ENCODE peak calls at places on chromosomes 16 and 17, in six cellular contexts. One of them, this sample, is unnamed.

GRCh38 chr17:78935419-78936323 is 10.5 kb upstream of the TIMP2 start:
- DNase-seq in A549: peak; percentile 82
- DNase-seq in endothelial cell of umbilical vein: peak; percentile 59
- DNase-seq in spleen: no peak
- DNase-seq in thyroid gland: no peak
- DNase-seq in heart left ventricle: peak; percentile 80
- DNase-seq in this sample: no peak

GRCh38 chr16:68894714-68895113 is 51.4 kb downstream of the TANGO6 start:
- DNase-seq in heart left ventricle: no peak
- DNase-seq in thyroid gland: no peak
- DNase-seq in endothelial cell of umbilical vein: no peak
- DNase-seq in A549: no peak
- DNase-seq in spleen: no peak
- DNase-seq in this sample: no peak

GRCh38 chr17:4409659-4410058 is 24.1 kb upstream of the SPNS3 start:
- DNase-seq in A549: no peak
- DNase-seq in endothelial cell of umbilical vein: no peak
- DNase-seq in thyroid gland: no peak
- DNase-seq in spleen: no peak
- DNase-seq in heart left ventricle: no peak
- DNase-seq in this sample: no peak

GRCh38 chr17:78411241-78411855 is 32.9 kb downstream of the PGS1 start:
- DNase-seq in spleen: peak; percentile 87
- DNase-seq in endothelial cell of umbilical vein: peak; percentile 67
- DNase-seq in heart left ventricle: no peak
- DNase-seq in A549: no peak
- DNase-seq in thyroid gland: no peak
- DNase-seq in this sample: no peak

GRCh38 chr16:11869657-11870228 is 18.4 kb upstream of the RSL1D1 start:
- DNase-seq in A549: no peak
- DNase-seq in endothelial cell of umbilical vein: no peak
- DNase-seq in heart left ventricle: no peak
- DNase-seq in thyroid gland: no peak
- DNase-seq in spleen: no peak
- DNase-seq in this sample: no peak

GRCh38 chr17:2814499-2815341 is 18.5 kb downstream of the RAP1GAP2 start:
- DNase-seq in spleen: peak; percentile 94
- DNase-seq in A549: no peak
- DNase-seq in endothelial cell of umbilical vein: no peak
- DNase-seq in heart left ventricle: no peak
- DNase-seq in thyroid gland: no peak
- DNase-seq in this sample: no peak

GRCh38 chr17:16986391-16986790 is 14.5 kb upstream of the TNFRSF13B start:
- DNase-seq in heart left ventricle: no peak
- DNase-seq in endothelial cell of umbilical vein: no peak
- DNase-seq in thyroid gland: no peak
- DNase-seq in spleen: no peak
- DNase-seq in A549: no peak
- DNase-seq in this sample: no peak

GRCh38 chr17:21119247-21119944 is 7.4 kb upstream of the DHRS7B start:
- DNase-seq in heart left ventricle: peak; percentile 69
- DNase-seq in A549: peak; percentile 82
- DNase-seq in thyroid gland: peak; percentile 73
- DNase-seq in spleen: peak; percentile 89
- DNase-seq in endothelial cell of umbilical vein: peak; percentile 61
- DNase-seq in this sample: peak; percentile 70

GRCh38 chr16:8627456-8627855 is 6.0 kb downstream of the METTL22 start:
- DNase-seq in thyroid gland: no peak
- DNase-seq in heart left ventricle: no peak
- DNase-seq in endothelial cell of umbilical vein: no peak
- DNase-seq in spleen: no peak
- DNase-seq in A549: no peak
- DNase-seq in this sample: no peak

GRCh38 chr17:47223007-47223406 is 13.9 kb downstream of the MYL4 start:
- DNase-seq in A549: no peak
- DNase-seq in spleen: no peak
- DNase-seq in thyroid gland: no peak
- DNase-seq in heart left ventricle: no peak
- DNase-seq in endothelial cell of umbilical vein: peak; percentile 66
- DNase-seq in this sample: no peak

GRCh38 chr17:41329279-41329925 is 13.9 kb upstream of the KRTAP17-1 start:
- DNase-seq in A549: peak; percentile 78
- DNase-seq in heart left ventricle: no peak
- DNase-seq in spleen: no peak
- DNase-seq in thyroid gland: peak; percentile 35
- DNase-seq in endothelial cell of umbilical vein: peak; percentile 44
- DNase-seq in this sample: peak; percentile 23

GRCh38 chr16:84207869-84208268 is 16.9 kb downstream of the ADAD2 start:
- DNase-seq in endothelial cell of umbilical vein: no peak
- DNase-seq in thyroid gland: no peak
- DNase-seq in A549: no peak
- DNase-seq in spleen: no peak
- DNase-seq in heart left ventricle: no peak
- DNase-seq in this sample: no peak

DNA sequence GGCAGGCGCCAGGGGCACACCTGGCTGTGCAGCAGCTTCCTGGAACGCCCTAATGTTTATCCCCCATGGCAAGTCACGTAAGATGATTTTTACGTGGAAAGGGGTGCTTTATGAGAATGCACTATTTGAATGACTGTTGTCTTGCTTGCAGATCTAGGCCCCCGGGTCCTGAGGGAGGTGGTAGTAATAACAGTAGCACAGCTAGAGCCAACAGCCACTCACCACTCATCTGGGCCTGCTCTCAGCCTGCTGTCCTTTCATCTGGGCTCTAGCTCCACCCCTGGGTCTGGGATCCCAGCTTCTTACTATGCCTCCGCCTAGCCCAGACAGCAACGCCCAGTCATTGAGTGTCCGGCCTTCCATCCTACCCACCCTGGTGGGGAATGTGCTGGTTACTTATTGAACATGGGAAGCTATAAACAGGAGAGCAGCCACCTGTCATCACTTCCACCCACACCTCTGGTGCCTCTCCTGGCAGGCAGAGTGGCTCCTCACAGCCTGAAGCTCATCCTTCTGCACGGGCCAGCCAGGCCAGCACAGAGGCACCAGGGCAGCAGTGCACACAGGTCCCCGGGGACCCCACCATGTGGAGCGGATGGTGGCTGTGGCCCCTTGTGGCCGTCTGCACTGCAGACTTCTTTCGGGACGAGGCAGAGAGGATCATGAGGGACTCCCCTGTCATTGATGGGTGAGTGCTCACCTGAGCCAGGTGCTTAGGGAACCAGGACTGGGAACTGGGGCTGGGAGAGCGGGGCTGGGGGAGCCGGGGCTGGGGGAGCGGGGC is 16.6 kb downstream of the DPEP1 start:
- DNase-seq in spleen: no peak
- DNase-seq in heart left ventricle: no peak
- DNase-seq in endothelial cell of umbilical vein: no peak
- DNase-seq in thyroid gland: no peak
- DNase-seq in A549: no peak
- DNase-seq in this sample: no peak
- TF ChIP-seq POLR2A in spleen: no peak
- TF ChIP-seq POLR2A in heart left ventricle: no peak
- TF ChIP-seq POLR2A in endothelial cell of umbilical vein: no peak
- TF ChIP-seq POLR2A in thyroid gland: no peak
- TF ChIP-seq POLR2A in A549: no peak
- TF ChIP-seq POLR2A in this sample: no peak

DNA sequence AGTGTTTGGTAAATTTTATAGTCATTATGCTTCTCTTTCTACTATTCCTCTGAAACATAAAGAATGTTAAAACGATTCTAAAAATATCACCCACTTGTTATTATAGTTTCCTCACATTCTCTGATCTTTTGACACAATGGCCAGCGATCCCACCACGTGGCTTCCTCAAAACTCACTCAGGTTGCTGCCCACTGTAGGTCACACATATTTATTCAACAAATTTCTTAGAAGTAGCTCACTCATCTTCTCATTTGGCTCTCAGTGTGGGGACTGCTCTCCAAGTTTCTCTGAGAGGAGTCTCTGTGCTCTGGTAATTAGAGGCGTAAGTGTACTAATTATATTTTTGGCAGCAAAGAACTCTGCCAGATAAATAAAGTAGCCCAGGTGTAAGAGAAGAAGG is 465.4 kb downstream of the CDH11 start:
- DNase-seq in thyroid gland: no peak
- DNase-seq in endothelial cell of umbilical vein: no peak
- DNase-seq in heart left ventricle: no peak
- DNase-seq in spleen: no peak
- DNase-seq in A549: no peak
- DNase-seq in this sample: no peak
- TF ChIP-seq POLR2A in thyroid gland: no peak
- TF ChIP-seq POLR2A in endothelial cell of umbilical vein: no peak
- TF ChIP-seq POLR2A in heart left ventricle: no peak
- TF ChIP-seq POLR2A in spleen: no peak
- TF ChIP-seq POLR2A in A549: no peak
- TF ChIP-seq POLR2A in this sample: no peak

GRCh38 chr17:39197380-39198185 is at the start of gene CACNB1:
- DNase-seq in thyroid gland: peak; percentile 73
- DNase-seq in heart left ventricle: peak; percentile 89
- DNase-seq in A549: peak; percentile 78
- DNase-seq in spleen: peak; percentile 90
- DNase-seq in endothelial cell of umbilical vein: peak; percentile 69
- DNase-seq in this sample: peak; percentile 74

GRCh38 chr17:39199673-39199985 is 454 bp upstream of the RPL19 start:
- DNase-seq in thyroid gland: no peak
- DNase-seq in A549: no peak
- DNase-seq in spleen: no peak
- DNase-seq in heart left ventricle: no peak
- DNase-seq in endothelial cell of umbilical vein: no peak
- DNase-seq in this sample: no peak

GRCh38 chr17:39200957-39201510 is 951 bp downstream of the RPL19 start:
- DNase-seq in thyroid gland: no peak
- DNase-seq in A549: no peak
- DNase-seq in heart left ventricle: no peak
- DNase-seq in endothelial cell of umbilical vein: no peak
- DNase-seq in spleen: no peak
- DNase-seq in this sample: no peak

GRCh38 chr17:39198186-39198566 is 707 bp upstream of the CACNB1 start:
- DNase-seq in thyroid gland: no peak
- DNase-seq in heart left ventricle: no peak
- DNase-seq in A549: no peak
- DNase-seq in spleen: no peak
- DNase-seq in endothelial cell of umbilical vein: no peak
- DNase-seq in this sample: no peak

GRCh38 chr17:39199986-39200879 is at the start of gene RPL19:
- DNase-seq in thyroid gland: peak; percentile 92
- DNase-seq in A549: peak; percentile 98
- DNase-seq in endothelial cell of umbilical vein: peak; percentile 92
- DNase-seq in spleen: peak; percentile 95
- DNase-seq in heart left ventricle: peak; percentile 90
- DNase-seq in this sample: peak; percentile 96
- TF ChIP-seq POLR2A in thyroid gland: peak; percentile 78
- TF ChIP-seq POLR2A in A549: peak; percentile 93
- TF ChIP-seq POLR2A in endothelial cell of umbilical vein: peak; percentile 98
- TF ChIP-seq POLR2A in spleen: no peak
- TF ChIP-seq POLR2A in heart left ventricle: no peak
- TF ChIP-seq POLR2A in this sample: peak; percentile 46

GRCh38 chr16:28843766-28844165 is 2.4 kb downstream of the TUFM start:
- DNase-seq in heart left ventricle: no peak
- DNase-seq in A549: no peak
- DNase-seq in thyroid gland: no peak
- DNase-seq in spleen: peak; percentile 71
- DNase-seq in endothelial cell of umbilical vein: no peak
- DNase-seq in this sample: no peak

GRCh38 chr16:28846933-28847273 is 755 bp upstream of the TUFM start:
- DNase-seq in spleen: no peak
- DNase-seq in thyroid gland: no peak
- DNase-seq in endothelial cell of umbilical vein: no peak
- DNase-seq in heart left ventricle: no peak
- DNase-seq in A549: no peak
- DNase-seq in this sample: no peak

GRCh38 chr16:28845173-28846079 is 722 bp downstream of the TUFM start:
- DNase-seq in heart left ventricle: no peak
- DNase-seq in endothelial cell of umbilical vein: peak; percentile 15
- DNase-seq in thyroid gland: no peak
- DNase-seq in A549: peak; percentile 50
- DNase-seq in spleen: no peak
- DNase-seq in this sample: peak; percentile 22

GRCh38 chr16:28844226-28844885 is 1.8 kb downstream of the TUFM start:
- DNase-seq in A549: no peak
- DNase-seq in thyroid gland: no peak
- DNase-seq in spleen: peak; percentile 63
- DNase-seq in endothelial cell of umbilical vein: no peak
- DNase-seq in heart left ventricle: no peak
- DNase-seq in this sample: no peak

GRCh38 chr16:28846080-28846932 is at the start of gene TUFM:
- DNase-seq in thyroid gland: peak; percentile 99
- DNase-seq in heart left ventricle: peak; percentile 99
- DNase-seq in endothelial cell of umbilical vein: peak; percentile 99
- DNase-seq in spleen: peak; percentile 100
- DNase-seq in A549: peak; percentile 99
- DNase-seq in this sample: peak; percentile 97
- TF ChIP-seq POLR2A in thyroid gland: peak; percentile 72
- TF ChIP-seq POLR2A in heart left ventricle: no peak
- TF ChIP-seq POLR2A in endothelial cell of umbilical vein: peak; percentile 87
- TF ChIP-seq POLR2A in spleen: no peak
- TF ChIP-seq POLR2A in A549: peak; percentile 76
- TF ChIP-seq POLR2A in this sample: peak; percentile 71

DNA sequence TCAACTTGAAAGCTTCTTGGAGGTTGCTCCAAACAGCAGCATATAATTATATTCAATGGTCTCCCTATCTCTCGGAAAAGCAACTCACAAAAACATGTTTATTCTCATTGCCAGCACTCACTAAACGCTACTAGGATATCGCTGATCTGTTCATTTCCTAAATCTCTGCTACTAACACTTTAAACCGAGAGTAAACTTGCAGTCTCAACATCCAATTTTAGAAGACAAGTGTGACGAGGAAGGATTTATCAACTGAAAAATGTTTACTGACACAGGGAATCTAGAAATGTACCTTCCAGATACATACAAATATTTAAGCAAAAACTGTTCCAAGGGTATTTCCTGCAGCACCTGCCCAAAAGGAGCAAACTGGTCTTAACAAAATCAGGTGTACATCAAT is 56.5 kb downstream of the YWHAE start:
- DNase-seq in thyroid gland: no peak
- DNase-seq in spleen: no peak
- DNase-seq in A549: no peak
- DNase-seq in heart left ventricle: no peak
- DNase-seq in endothelial cell of umbilical vein: no peak
- DNase-seq in this sample: no peak
- TF ChIP-seq POLR2A in thyroid gland: no peak
- TF ChIP-seq POLR2A in spleen: no peak
- TF ChIP-seq POLR2A in A549: no peak
- TF ChIP-seq POLR2A in heart left ventricle: no peak
- TF ChIP-seq POLR2A in endothelial cell of umbilical vein: no peak
- TF ChIP-seq POLR2A in this sample: no peak

GRCh38 chr16:2904100-2904921 is 7.4 kb upstream of the FLYWCH1 start:
- DNase-seq in endothelial cell of umbilical vein: peak; percentile 89
- DNase-seq in heart left ventricle: peak; percentile 93
- DNase-seq in spleen: peak; percentile 96
- DNase-seq in A549: peak; percentile 92
- DNase-seq in thyroid gland: peak; percentile 87
- DNase-seq in this sample: peak; percentile 86
- TF ChIP-seq POLR2A in endothelial cell of umbilical vein: no peak
- TF ChIP-seq POLR2A in heart left ventricle: no peak
- TF ChIP-seq POLR2A in spleen: no peak
- TF ChIP-seq POLR2A in A549: peak; percentile 36
- TF ChIP-seq POLR2A in thyroid gland: peak; percentile 64
- TF ChIP-seq POLR2A in this sample: peak; percentile 74

GRCh38 chr16:57134982-57135381 is 42.6 kb downstream of the CPNE2 start:
- DNase-seq in endothelial cell of umbilical vein: no peak
- DNase-seq in thyroid gland: no peak
- DNase-seq in heart left ventricle: no peak
- DNase-seq in A549: no peak
- DNase-seq in spleen: peak; percentile 82
- DNase-seq in this sample: no peak
- TF ChIP-seq POLR2A in endothelial cell of umbilical vein: no peak
- TF ChIP-seq POLR2A in thyroid gland: no peak
- TF ChIP-seq POLR2A in heart left ventricle: no peak
- TF ChIP-seq POLR2A in A549: no peak
- TF ChIP-seq POLR2A in spleen: no peak
- TF ChIP-seq POLR2A in this sample: no peak

GRCh38 chr16:1436731-1437355 is 6.0 kb downstream of the PERCC1 start:
- DNase-seq in spleen: no peak
- DNase-seq in heart left ventricle: no peak
- DNase-seq in thyroid gland: no peak
- DNase-seq in A549: no peak
- DNase-seq in endothelial cell of umbilical vein: no peak
- DNase-seq in this sample: no peak
- TF ChIP-seq POLR2A in spleen: no peak
- TF ChIP-seq POLR2A in heart left ventricle: no peak
- TF ChIP-seq POLR2A in thyroid gland: no peak
- TF ChIP-seq POLR2A in A549: no peak
- TF ChIP-seq POLR2A in endothelial cell of umbilical vein: no peak
- TF ChIP-seq POLR2A in this sample: no peak

This sample was measured in body of pancreas.